ENCODE peak calls at places on chromosomes 5 and 9, in eight cellular contexts. One of them, this sample, is unnamed.

GRCh38 chr5:38468202-38468656 is 88.2 kb downstream of the LIFR start:
- DNase-seq in LoVo: no peak
- DNase-seq in bronchial epithelial cell: peak
- DNase-seq in NAMALWA: no peak
- DNase-seq in fibroblast of lung: peak
- DNase-seq in choroid plexus epithelial cell: peak
- DNase-seq in glutamatergic neuron: no peak
- DNase-seq in NCI-H69: no peak
- DNase-seq in this sample: no peak

GRCh38 chr9:126673689-126674364 is 60.1 kb downstream of the LMX1B start:
- DNase-seq in LoVo: no peak
- DNase-seq in bronchial epithelial cell: no peak
- DNase-seq in NAMALWA: no peak
- DNase-seq in fibroblast of lung: no peak
- DNase-seq in choroid plexus epithelial cell: peak
- DNase-seq in glutamatergic neuron: peak
- DNase-seq in NCI-H69: peak
- DNase-seq in this sample: no peak

GRCh38 chr9:16627967-16628366 is 242.5 kb downstream of the BNC2 start:
- DNase-seq in LoVo: no peak
- DNase-seq in bronchial epithelial cell: no peak
- DNase-seq in NAMALWA: no peak
- DNase-seq in fibroblast of lung: peak
- DNase-seq in choroid plexus epithelial cell: peak
- DNase-seq in glutamatergic neuron: no peak
- DNase-seq in NCI-H69: peak
- DNase-seq in this sample: no peak

GRCh38 chr9:119793272-119793671 is 424.0 kb upstream of the BRINP1 start:
- DNase-seq in LoVo: no peak
- DNase-seq in bronchial epithelial cell: no peak
- DNase-seq in NAMALWA: no peak
- DNase-seq in fibroblast of lung: no peak
- DNase-seq in choroid plexus epithelial cell: no peak
- DNase-seq in glutamatergic neuron: no peak
- DNase-seq in NCI-H69: peak
- DNase-seq in this sample: no peak

GRCh38 chr9:91536211-91536691 is 112.6 kb upstream of the NFIL3 start:
- DNase-seq in LoVo: peak
- DNase-seq in bronchial epithelial cell: peak
- DNase-seq in NAMALWA: no peak
- DNase-seq in fibroblast of lung: peak
- DNase-seq in choroid plexus epithelial cell: peak
- DNase-seq in glutamatergic neuron: no peak
- DNase-seq in NCI-H69: peak
- DNase-seq in this sample: no peak

GRCh38 chr9:113501129-113501686 is 37.7 kb downstream of the RGS3 start:
- DNase-seq in LoVo: no peak
- DNase-seq in bronchial epithelial cell: no peak
- DNase-seq in NAMALWA: no peak
- DNase-seq in fibroblast of lung: no peak
- DNase-seq in choroid plexus epithelial cell: no peak
- DNase-seq in glutamatergic neuron: no peak
- DNase-seq in NCI-H69: no peak
- DNase-seq in this sample: no peak

GRCh38 chr5:81233080-81233634 is at the start of gene CKMT2:
- DNase-seq in LoVo: no peak
- DNase-seq in bronchial epithelial cell: no peak
- DNase-seq in NAMALWA: no peak
- DNase-seq in fibroblast of lung: peak
- DNase-seq in choroid plexus epithelial cell: peak
- DNase-seq in glutamatergic neuron: peak
- DNase-seq in NCI-H69: peak
- DNase-seq in this sample: peak

GRCh38 chr9:137545123-137545522 is 5.1 kb downstream of the PNPLA7 start:
- DNase-seq in LoVo: no peak
- DNase-seq in bronchial epithelial cell: no peak
- DNase-seq in NAMALWA: no peak
- DNase-seq in fibroblast of lung: peak
- DNase-seq in choroid plexus epithelial cell: peak
- DNase-seq in glutamatergic neuron: no peak
- DNase-seq in NCI-H69: no peak
- DNase-seq in this sample: no peak

GRCh38 chr5:122500245-122501086 is 188.4 kb downstream of the SNCAIP start:
- DNase-seq in LoVo: peak
- DNase-seq in bronchial epithelial cell: no peak
- DNase-seq in NAMALWA: peak
- DNase-seq in fibroblast of lung: peak
- DNase-seq in choroid plexus epithelial cell: peak
- DNase-seq in glutamatergic neuron: peak
- DNase-seq in NCI-H69: peak
- DNase-seq in this sample: peak

GRCh38 chr5:124670672-124671592 is 75.5 kb downstream of the ZNF608 start:
- DNase-seq in LoVo: no peak
- DNase-seq in bronchial epithelial cell: peak
- DNase-seq in NAMALWA: no peak
- DNase-seq in fibroblast of lung: no peak
- DNase-seq in choroid plexus epithelial cell: peak
- DNase-seq in glutamatergic neuron: no peak
- DNase-seq in NCI-H69: peak
- DNase-seq in this sample: no peak

GRCh38 chr5:67319935-67320725 is 123.5 kb upstream of the CD180 start:
- DNase-seq in LoVo: no peak
- DNase-seq in bronchial epithelial cell: peak
- DNase-seq in NAMALWA: no peak
- DNase-seq in fibroblast of lung: no peak
- DNase-seq in choroid plexus epithelial cell: peak
- DNase-seq in glutamatergic neuron: no peak
- DNase-seq in NCI-H69: no peak
- DNase-seq in this sample: no peak

GRCh38 chr9:88660611-88661010 is 125.6 kb downstream of the NXNL2 start:
- DNase-seq in LoVo: no peak
- DNase-seq in bronchial epithelial cell: peak
- DNase-seq in NAMALWA: peak
- DNase-seq in fibroblast of lung: peak
- DNase-seq in choroid plexus epithelial cell: peak
- DNase-seq in glutamatergic neuron: peak
- DNase-seq in NCI-H69: no peak
- DNase-seq in this sample: no peak

GRCh38 chr5:135248801-135249231 is 150.2 kb downstream of the MACROH2A1 start:
- DNase-seq in LoVo: no peak
- DNase-seq in bronchial epithelial cell: no peak
- DNase-seq in NAMALWA: no peak
- DNase-seq in fibroblast of lung: no peak
- DNase-seq in choroid plexus epithelial cell: no peak
- DNase-seq in glutamatergic neuron: no peak
- DNase-seq in NCI-H69: no peak
- DNase-seq in this sample: no peak